ENCODE peak calls at places on chromosome 11, in six cellular contexts. E is HepG2, O is HCT116, Y is K562, B is GM12878, N is H1. J is an unnamed sample.

GRCh38 chr11:115848080-115848479 is 343.9 kb upstream of the CADM1 start:
- DNase-seq in E (peak), O (no peak), Y (no peak), B (no peak), N (no peak), J (no peak)

GRCh38 chr11:62487698-62488551 is 58.7 kb downstream of the AHNAK start:
- DNase-seq in E (no peak), O (no peak), Y (no peak), B (no peak), N (no peak), J (peak)

GRCh38 chr11:133078591-133079179 is 453.6 kb downstream of the OPCML start:
- DNase-seq in E (peak), O (no peak), Y (peak), B (no peak), N (peak), J (peak)

GRCh38 chr11:27317751-27318150 is 45.3 kb downstream of the CCDC34 start:
- DNase-seq in E (no peak), O (peak), Y (no peak), B (no peak), N (no peak), J (no peak)

GRCh38 chr11:90774727-90775572 is 552.1 kb upstream of the CHORDC1 start:
- DNase-seq in E (no peak), O (no peak), Y (no peak), B (no peak), N (peak), J (no peak)

GRCh38 chr11:86550757-86551156 is 121.7 kb downstream of the ME3 start:
- DNase-seq in E (no peak), O (no peak), Y (no peak), B (no peak), N (no peak), J (no peak)

GRCh38 chr11:25432376-25432775 is 899.6 kb upstream of the ANO3 start:
- DNase-seq in E (no peak), O (no peak), Y (no peak), B (no peak), N (no peak), J (no peak)

GRCh38 chr11:70158201-70158600 is 44.9 kb upstream of the FADD start:
- DNase-seq in E (peak), O (peak), Y (peak), B (no peak), N (peak), J (peak)

GRCh38 chr11:130121430-130121978 is 38.1 kb upstream of the ST14 start:
- DNase-seq in E (no peak), O (peak), Y (no peak), B (no peak), N (no peak), J (no peak)

GRCh38 chr11:93085097-93085496 is 112.7 kb downstream of the SLC36A4 start:
- DNase-seq in E (no peak), O (no peak), Y (no peak), B (no peak), N (no peak), J (no peak)

GRCh38 chr11:80146231-80146630 is 705.4 kb upstream of the TENM4 start:
- DNase-seq in E (no peak), O (no peak), Y (no peak), B (no peak), N (no peak), J (no peak)

GRCh38 chr11:43268161-43268560 is 43.6 kb upstream of the API5 start:
- DNase-seq in E (no peak), O (no peak), Y (no peak), B (no peak), N (no peak), J (no peak)

GRCh38 chr11:17578296-17578695 is 31.2 kb downstream of the OTOG start:
- DNase-seq in E (no peak), O (no peak), Y (no peak), B (no peak), N (peak), J (no peak)

GRCh38 chr11:68798221-68798813 is 43.4 kb downstream of the CPT1A start:
- DNase-seq in E (peak), O (no peak), Y (peak), B (no peak), N (peak), J (peak)

GRCh38 chr11:46277313-46277622 is 194 bp upstream of the CREB3L1 start:
- DNase-seq in E (no peak), O (no peak), Y (no peak), B (no peak), N (no peak), J (peak)

GRCh38 chr11:57776101-57776511 is 14.5 kb downstream of the CTNND1 start:
- DNase-seq in E (no peak), O (no peak), Y (no peak), B (no peak), N (no peak), J (peak)

GRCh38 chr11:65780770-65781151 is at the start of gene AP5B1:
- DNase-seq in E (peak), O (no peak), Y (peak), B (no peak), N (peak), J (peak)

GRCh38 chr11:8717876-8718753 is 35.5 kb downstream of the RPL27A start:
- DNase-seq in E (peak), O (no peak), Y (no peak), B (no peak), N (no peak), J (no peak)

GRCh38 chr11:27904358-27905055 is 203.4 kb downstream of the KIF18A start:
- DNase-seq in E (no peak), O (no peak), Y (no peak), B (no peak), N (no peak), J (no peak)

GRCh38 chr11:80155412-80156017 is 714.7 kb upstream of the TENM4 start:
- DNase-seq in E (peak), O (no peak), Y (peak), B (no peak), N (no peak), J (peak)

GRCh38 chr11:128424271-128424709 is 163.1 kb downstream of the ETS1 start:
- DNase-seq in E (no peak), O (no peak), Y (no peak), B (no peak), N (no peak), J (no peak)

GRCh38 chr11:120055646-120056045 is 82.3 kb downstream of the TRIM29 start:
- DNase-seq in E (no peak), O (no peak), Y (no peak), B (no peak), N (no peak), J (no peak)

GRCh38 chr11:112847568-112847967 is 113.7 kb upstream of the NCAM1 start:
- DNase-seq in E (no peak), O (no peak), Y (no peak), B (no peak), N (no peak), J (no peak)

GRCh38 chr11:122267602-122268001 is 151.6 kb upstream of the BLID start:
- DNase-seq in E (no peak), O (no peak), Y (no peak), B (no peak), N (no peak), J (no peak)

GRCh38 chr11:72984448-72985077 is 157.6 kb downstream of the FCHSD2 start:
- DNase-seq in E (no peak), O (no peak), Y (no peak), B (no peak), N (no peak), J (no peak)

GRCh38 chr11:113014262-113014661 is 53.0 kb downstream of the NCAM1 start:
- DNase-seq in E (no peak), O (no peak), Y (no peak), B (no peak), N (no peak), J (no peak)

GRCh38 chr11:18743900-18744514 is 18.0 kb upstream of the IGSF22 start:
- DNase-seq in E (no peak), O (no peak), Y (no peak), B (no peak), N (no peak), J (no peak)

GRCh38 chr11:880447-880846 is 30.2 kb downstream of the CHID1 start:
- DNase-seq in E (no peak), O (no peak), Y (no peak), B (no peak), N (no peak), J (no peak)
- TF ChIP-seq JUND in E (no peak), O (no peak), Y (no peak), B (no peak), N (no peak), J (no peak)

DNA sequence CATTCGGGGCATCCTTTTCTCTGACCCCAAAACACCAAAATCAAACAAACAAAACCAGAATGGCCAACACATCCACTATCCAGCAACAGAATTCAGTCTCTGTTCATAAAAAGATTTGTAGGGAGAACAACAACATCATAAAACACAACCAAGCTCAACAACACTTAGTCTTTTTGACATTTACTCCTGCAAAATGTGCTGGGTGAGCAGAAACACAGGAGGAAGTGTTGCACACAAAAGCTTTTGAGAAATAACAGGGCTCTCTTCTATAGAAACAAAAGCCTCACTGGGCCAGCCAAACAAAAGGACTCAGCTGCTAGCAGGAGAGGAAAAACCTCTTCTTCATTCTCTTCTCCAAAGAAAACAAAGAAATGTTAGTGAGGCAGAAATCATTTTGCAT is 736.1 kb upstream of the CCDC90B start:
- DNase-seq in E (no peak), O (no peak), Y (no peak), B (no peak), N (no peak), J (no peak)
- TF ChIP-seq JUND in E (no peak), O (no peak), Y (no peak), B (no peak), N (no peak), J (no peak)

GRCh38 chr11:270451-271208 is 7.6 kb upstream of the NLRP6 start:
- DNase-seq in E (no peak), O (no peak), Y (no peak), B (no peak), N (peak), J (no peak)

GRCh38 chr11:272195-272930 is 5.8 kb upstream of the NLRP6 start:
- DNase-seq in E (no peak), O (no peak), Y (no peak), B (no peak), N (peak), J (no peak)

GRCh38 chr11:272931-273198 is 5.3 kb upstream of the NLRP6 start:
- DNase-seq in E (no peak), O (no peak), Y (no peak), B (no peak), N (no peak), J (no peak)

GRCh38 chr11:269146-269890 is 8.9 kb upstream of the NLRP6 start:
- DNase-seq in E (peak), O (no peak), Y (no peak), B (peak), N (no peak), J (no peak)

DNA sequence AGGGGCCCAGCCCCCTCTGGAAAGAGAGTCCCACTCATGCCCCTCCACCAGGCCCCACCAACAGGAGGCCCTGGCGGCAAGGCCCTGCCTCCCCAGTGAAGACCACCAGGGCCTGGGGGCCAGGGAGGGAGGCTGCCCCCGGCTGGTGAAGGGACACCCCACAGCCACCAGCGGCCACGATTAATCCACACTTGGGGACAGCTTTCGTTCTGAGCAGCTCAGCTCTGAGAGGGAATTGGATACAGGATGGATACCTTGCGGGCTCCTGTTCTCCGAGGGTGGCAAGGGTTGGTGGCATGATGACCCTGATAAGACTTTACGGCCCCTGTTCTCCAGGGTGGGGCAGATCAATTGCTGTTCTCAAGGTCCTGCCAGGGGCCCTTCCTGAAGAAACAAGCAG is 6.9 kb upstream of the NLRP6 start:
- DNase-seq in E (no peak), O (no peak), Y (no peak), B (no peak), N (no peak), J (no peak)
- TF ChIP-seq JUND in E (no peak), O (no peak), Y (no peak), B (no peak), N (no peak), J (no peak)

DNA sequence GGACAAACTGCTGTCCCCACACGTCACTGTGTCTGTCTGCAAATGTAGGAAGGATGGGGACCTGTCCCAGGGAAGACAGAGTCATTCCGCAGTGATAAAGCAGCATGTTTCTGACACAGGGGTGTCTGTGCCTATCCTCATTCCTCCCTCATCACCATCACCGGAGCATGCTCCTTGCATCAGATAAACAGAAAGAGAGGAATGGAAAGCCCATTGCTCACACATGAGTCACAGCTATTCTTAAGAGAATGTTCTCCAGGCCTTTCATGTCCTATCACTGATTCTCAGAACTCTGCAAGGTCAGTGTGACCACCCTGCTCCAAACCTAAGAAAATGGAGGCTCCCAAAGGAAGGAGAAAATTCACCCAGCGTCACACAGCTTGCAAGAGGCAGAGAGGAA is 38.9 kb downstream of the ZNF195 start:
- DNase-seq in E (no peak), O (peak), Y (peak), B (no peak), N (no peak), J (no peak)
- TF ChIP-seq JUND in E (no peak), O (no peak), Y (peak), B (no peak), N (no peak), J (no peak)

DNA sequence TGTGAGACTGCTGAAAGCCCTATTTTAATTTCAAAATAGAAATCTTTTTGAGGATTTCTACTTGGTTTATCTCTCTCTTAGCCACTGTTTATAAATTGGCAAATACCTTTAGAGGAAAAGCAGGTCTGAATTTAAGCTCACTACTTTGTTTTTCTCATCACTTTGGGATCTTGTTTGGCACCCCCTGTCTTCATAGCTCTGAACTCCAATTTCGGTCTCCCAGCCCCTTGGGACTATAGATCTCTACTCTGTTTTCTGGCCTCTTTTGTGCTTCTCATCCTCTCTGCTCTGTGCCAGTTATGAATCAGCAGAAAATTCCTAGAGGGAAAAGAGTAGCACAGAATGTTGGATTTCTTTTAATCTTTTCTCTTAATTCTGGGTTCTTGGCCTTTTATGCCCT is 118.3 kb downstream of the CYP2R1 start:
- DNase-seq in E (no peak), O (no peak), Y (no peak), B (no peak), N (no peak), J (no peak)
- TF ChIP-seq JUND in E (no peak), O (no peak), Y (no peak), B (no peak), N (no peak), J (no peak)